ENCODE peak calls at places on chromosomes 7 and 10, in ten cellular contexts. G, U, C, J, R, H, A, B, V and O are unnamed samples.

GRCh38 chr7:101941481-101942383 is 124.3 kb downstream of the CUX1 start:
- DNase-seq in H (peak; percentile 65), U (peak; percentile 86), B (no peak), V (no peak), C (no peak), R (no peak), A (peak; percentile 86), J (peak; percentile 82), G (peak; percentile 57), O (peak; percentile 44)

GRCh38 chr7:104848386-104848990 is 165.5 kb upstream of the KMT2E start:
- DNase-seq in U (no peak), A (peak; percentile 53), C (peak; percentile 72), J (peak; percentile 35), B (peak; percentile 78), R (peak; percentile 27), V (peak; percentile 40), G (peak; percentile 60), H (peak; percentile 52), O (peak; percentile 75)

GRCh38 chr10:49784631-49785030 is 22.5 kb upstream of the OGDHL start:
- DNase-seq in A (no peak), V (no peak), J (no peak), B (peak; percentile 34), C (peak; percentile 27), G (no peak), R (no peak), U (no peak), H (no peak), O (no peak)

GRCh38 chr7:17934094-17934493 is 6.2 kb downstream of the SNX13 start:
- DNase-seq in U (no peak), J (no peak), H (no peak), C (no peak), R (no peak), V (no peak), B (no peak), G (no peak), A (no peak), O (no peak)

GRCh38 chr10:22615819-22616499 is 98.4 kb downstream of the PIP4K2A start:
- DNase-seq in C (no peak), H (peak; percentile 65), R (no peak), G (peak; percentile 28), U (peak; percentile 73), J (peak; percentile 65), V (peak; percentile 22), B (no peak), A (peak; percentile 56), O (no peak)

GRCh38 chr7:50664461-50664922 is 99.3 kb upstream of the DDC start:
- DNase-seq in C (no peak), H (no peak), A (peak; percentile 52), G (no peak), U (peak; percentile 71), V (no peak), B (no peak), R (no peak), J (peak; percentile 84), O (no peak)

GRCh38 chr7:36441344-36442022 is 51.8 kb downstream of the ANLN start:
- DNase-seq in G (no peak), A (no peak), V (no peak), H (no peak), J (no peak), R (no peak), C (no peak), B (no peak), U (no peak), O (no peak)

GRCh38 chr10:31526681-31527080 is 207.7 kb downstream of the ZEB1 start:
- DNase-seq in J (peak; percentile 28), H (no peak), A (no peak), G (no peak), R (no peak), V (no peak), C (no peak), U (no peak), B (no peak), O (no peak)

GRCh38 chr7:50860174-50860573 is 77.5 kb upstream of the GRB10 start:
- DNase-seq in V (no peak), B (no peak), C (no peak), J (no peak), A (no peak), R (no peak), G (no peak), U (no peak), H (no peak), O (no peak)

GRCh38 chr10:46552526-46553237 is 3.8 kb downstream of the GPRIN2 start:
- DNase-seq in J (no peak), R (no peak), V (no peak), C (no peak), H (peak; percentile 39), B (no peak), A (no peak), U (peak; percentile 57), G (no peak), O (peak; percentile 10)

GRCh38 chr7:21076054-21076453 is 289.4 kb upstream of the SP8 start:
- DNase-seq in V (no peak), C (peak; percentile 82), U (no peak), H (peak; percentile 75), J (no peak), A (no peak), G (no peak), R (no peak), B (no peak), O (peak; percentile 13)

GRCh38 chr7:82678716-82679115 is 235.1 kb upstream of the CACNA2D1 start:
- DNase-seq in J (no peak), V (no peak), G (no peak), R (no peak), H (no peak), U (no peak), B (no peak), A (no peak), C (no peak), O (no peak)

GRCh38 chr10:126504051-126504760 is 115.9 kb upstream of the ADAM12 start:
- DNase-seq in G (peak; percentile 39), R (no peak), B (peak; percentile 39), C (peak; percentile 66), V (no peak), A (peak; percentile 82), H (peak; percentile 12), U (no peak), J (peak; percentile 76), O (peak; percentile 55)

GRCh38 chr10:69445094-69445493 is 6.2 kb upstream of the TSPAN15 start:
- DNase-seq in H (no peak), C (no peak), B (no peak), J (peak; percentile 66), U (peak; percentile 29), R (no peak), V (no peak), A (no peak), G (no peak), O (no peak)

GRCh38 chr10:34339816-34340553 is 475.1 kb downstream of the PARD3 start:
- DNase-seq in V (no peak), H (no peak), A (no peak), U (no peak), C (no peak), R (no peak), B (no peak), G (no peak), J (no peak), O (no peak)
- TF ChIP-seq CTCF in V (no peak), H (no peak), A (no peak), U (no peak), C (no peak), R (no peak), B (no peak), G (no peak), J (no peak), O (no peak)

DNA sequence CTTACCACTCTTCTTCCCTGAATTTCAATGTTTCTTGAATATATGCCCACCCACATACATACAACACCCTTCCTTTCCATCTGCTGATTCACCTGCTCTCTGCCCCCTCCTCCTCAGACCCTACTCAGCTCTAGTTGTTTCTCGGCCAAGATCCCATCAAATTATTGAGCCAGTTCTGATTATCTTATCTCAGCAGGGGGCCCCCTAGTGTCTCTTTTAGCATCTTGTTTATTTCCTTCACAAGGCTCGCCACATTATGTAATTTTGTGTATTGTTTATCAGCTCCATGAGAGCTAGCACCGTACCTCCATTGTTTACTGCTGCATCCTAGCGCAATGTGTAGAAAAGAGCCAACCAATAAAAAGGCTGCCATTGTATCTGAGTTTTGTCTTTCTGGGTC is 71.9 kb downstream of the FAM13C start:
- DNase-seq in B (no peak), A (no peak), U (no peak), R (no peak), H (no peak), C (no peak), J (no peak), V (no peak), G (no peak), O (no peak)
- TF ChIP-seq CTCF in B (no peak), A (no peak), U (no peak), R (no peak), H (no peak), C (no peak), J (peak; percentile 22), V (no peak), G (no peak), O (no peak)

GRCh38 chr10:24871501-24871900 is 80.9 kb downstream of the PRTFDC1 start:
- DNase-seq in V (no peak), B (no peak), G (no peak), A (no peak), C (no peak), U (no peak), H (no peak), J (no peak), R (no peak), O (no peak)

GRCh38 chr10:24872790-24873182 is 79.6 kb downstream of the PRTFDC1 start:
- DNase-seq in C (no peak), B (no peak), U (no peak), V (no peak), R (no peak), H (no peak), G (no peak), A (no peak), J (no peak), O (no peak)

GRCh38 chr10:24869354-24870016 is 82.9 kb downstream of the PRTFDC1 start:
- DNase-seq in B (no peak), A (peak; percentile 95), J (peak; percentile 38), H (no peak), V (no peak), R (no peak), U (no peak), G (no peak), C (no peak), O (no peak)

GRCh38 chr10:24872049-24872789 is 80.2 kb downstream of the PRTFDC1 start:
- DNase-seq in A (no peak), U (no peak), C (peak; percentile 76), V (no peak), G (no peak), R (no peak), B (no peak), H (no peak), J (no peak), O (no peak)

DNA sequence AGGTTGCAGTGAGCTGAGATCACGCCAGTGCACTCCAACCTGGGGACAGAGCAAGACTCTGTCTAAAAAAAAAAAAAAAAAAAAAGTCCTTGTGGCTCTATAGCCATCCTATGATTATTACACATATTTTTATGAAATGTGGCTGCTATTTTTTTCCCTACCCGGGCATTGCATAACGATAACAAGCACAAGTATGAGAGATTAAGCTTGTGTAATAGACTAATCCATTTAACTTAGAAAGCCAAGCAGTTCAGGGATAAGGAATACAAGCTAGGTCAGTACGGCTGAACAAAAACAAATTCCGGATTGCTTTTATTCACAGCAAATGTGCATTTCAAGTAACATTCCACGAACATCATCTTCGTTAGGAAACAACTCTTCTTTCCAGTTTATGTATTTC is 81.4 kb downstream of the PRTFDC1 start:
- DNase-seq in U (no peak), H (no peak), V (no peak), B (no peak), G (no peak), A (peak; percentile 76), C (no peak), R (no peak), J (no peak), O (no peak)
- TF ChIP-seq CTCF in U (no peak), H (no peak), V (no peak), B (no peak), G (no peak), A (no peak), C (no peak), R (no peak), J (no peak), O (no peak)

GRCh38 chr10:115417585-115418265 is 324.6 kb downstream of the ATRNL1 start:
- DNase-seq in A (no peak), R (no peak), H (peak; percentile 8), J (peak; percentile 44), B (peak; percentile 25), G (peak; percentile 16), C (peak; percentile 64), V (no peak), U (peak; percentile 44), O (peak; percentile 53)
- TF ChIP-seq CTCF in A (no peak), R (no peak), H (peak; percentile 41), J (peak; percentile 54), B (peak; percentile 50), G (no peak), C (peak; percentile 75), V (no peak), U (no peak), O (peak; percentile 15)